ENCODE peak calls at places on chromosome 18, in seven cellular contexts. H is lower lobe of right lung, M is breast epithelium, J is fibroblast of lung, G is uterus, N is GM12878, B is endothelial cell of umbilical vein. W is an unnamed sample.

GRCh38 chr18:59957957-59958356 is 58.2 kb downstream of the PMAIP1 start:
- DNase-seq in J (peak), G (peak), B (peak), H (no peak), N (no peak), M (no peak), W (peak)

GRCh38 chr18:78638889-78639596 is 340.6 kb upstream of the SALL3 start:
- DNase-seq in G (no peak), N (no peak), M (no peak), J (no peak), B (no peak), H (no peak), W (no peak)

GRCh38 chr18:6746386-6746960 is 17.0 kb downstream of the ARHGAP28 start:
- DNase-seq in G (no peak), J (no peak), H (no peak), M (no peak), B (no peak), N (no peak), W (no peak)

GRCh38 chr18:51498085-51498855 is 300.8 kb upstream of the MEX3C start:
- DNase-seq in B (no peak), N (no peak), H (no peak), G (no peak), M (no peak), J (no peak), W (no peak)

GRCh38 chr18:74725690-74726089 is 128.0 kb downstream of the ZNF407 start:
- DNase-seq in N (no peak), G (no peak), H (no peak), B (no peak), M (no peak), J (no peak), W (no peak)

GRCh38 chr18:73879771-73880170 is 267.9 kb downstream of the FBXO15 start:
- DNase-seq in J (peak), G (no peak), N (no peak), H (no peak), B (no peak), M (no peak), W (peak)

GRCh38 chr18:63606526-63606925 is 19.4 kb downstream of the SERPINB13 start:
- DNase-seq in B (no peak), H (no peak), N (no peak), G (no peak), J (no peak), M (no peak), W (no peak)

GRCh38 chr18:24915547-24915946 is 436.4 kb downstream of the ZNF521 start:
- DNase-seq in H (no peak), M (no peak), J (peak), B (peak), G (no peak), N (no peak), W (peak)

GRCh38 chr18:75207298-75208054 is 1.5 kb downstream of the PTGR3 start:
- DNase-seq in M (no peak), H (no peak), G (no peak), B (no peak), N (no peak), J (peak), W (no peak)

GRCh38 chr18:55034742-55035141 is 75.5 kb upstream of the CCDC68 start:
- DNase-seq in H (no peak), G (no peak), J (peak), N (no peak), M (no peak), B (no peak), W (no peak)

GRCh38 chr18:52716926-52717325 is 376.9 kb downstream of the DCC start:
- DNase-seq in J (no peak), N (no peak), B (no peak), M (no peak), H (no peak), G (no peak), W (no peak)

GRCh38 chr18:43192408-43192807 is 76.9 kb upstream of the RIT2 start:
- DNase-seq in M (no peak), N (no peak), H (no peak), B (no peak), G (no peak), J (peak), W (no peak)

GRCh38 chr18:2794159-2794558 is 52.6 kb upstream of the EMILIN2 start:
- DNase-seq in N (no peak), B (no peak), J (no peak), M (no peak), H (no peak), G (no peak), W (no peak)

GRCh38 chr18:56196495-56197225 is 441.7 kb downstream of the TXNL1 start:
- DNase-seq in B (peak), H (no peak), J (peak), N (no peak), G (no peak), M (no peak), W (no peak)

GRCh38 chr18:76351961-76352581 is 143.0 kb downstream of the ZNF516 start:
- DNase-seq in B (no peak), H (no peak), N (no peak), M (no peak), J (peak), G (peak), W (peak)

GRCh38 chr18:44895176-44895798 is 214.6 kb downstream of the SETBP1 start:
- DNase-seq in N (peak), H (no peak), G (peak), M (no peak), J (peak), B (peak), W (peak)

GRCh38 chr18:79384151-79384807 is 11.5 kb upstream of the NFATC1 start:
- DNase-seq in H (no peak), B (no peak), J (no peak), M (no peak), G (no peak), N (no peak), W (no peak)

GRCh38 chr18:54946149-54946581 is 13.1 kb downstream of the CCDC68 start:
- DNase-seq in B (peak), G (no peak), M (no peak), J (peak), H (no peak), N (peak), W (no peak)

GRCh38 chr18:8688428-8688827 is 16.9 kb upstream of the MTCL1 start:
- DNase-seq in M (no peak), G (no peak), H (no peak), N (no peak), B (no peak), J (no peak), W (no peak)

GRCh38 chr18:68604256-68604655 is 110.7 kb downstream of the TMX3 start:
- DNase-seq in H (no peak), J (peak), M (no peak), B (no peak), N (no peak), G (no peak), W (no peak)

GRCh38 chr18:3037423-3037915 is 24.5 kb upstream of the LPIN2 start:
- DNase-seq in N (peak), G (no peak), M (no peak), J (peak), B (peak), H (no peak), W (peak)

GRCh38 chr18:55220523-55220922 is 261.3 kb upstream of the CCDC68 start:
- DNase-seq in M (no peak), H (no peak), J (peak), B (no peak), G (no peak), N (peak), W (no peak)

GRCh38 chr18:80022613-80023012 is 11.6 kb upstream of the RBFA start:
- DNase-seq in N (no peak), J (peak), M (no peak), G (no peak), H (no peak), B (peak), W (no peak)

GRCh38 chr18:13163167-13163927 is 55.2 kb upstream of the LDLRAD4 start:
- DNase-seq in M (no peak), J (peak), N (no peak), G (no peak), B (no peak), H (no peak), W (no peak)

GRCh38 chr18:3761266-3761665 is 311.3 kb downstream of the TGIF1 start:
- DNase-seq in N (no peak), B (no peak), M (no peak), J (no peak), G (no peak), H (no peak), W (no peak)

GRCh38 chr18:449374-449773 is 51.1 kb downstream of the COLEC12 start:
- DNase-seq in J (no peak), B (peak), G (peak), N (no peak), M (peak), H (peak), W (no peak)

GRCh38 chr18:43563780-43564179 is 286.5 kb upstream of the SYT4 start:
- DNase-seq in G (no peak), N (no peak), M (no peak), J (peak), H (no peak), B (peak), W (no peak)

GRCh38 chr18:39271654-39272053 is 1706.1 kb upstream of the CELF4 start:
- DNase-seq in B (no peak), G (no peak), N (no peak), M (no peak), H (no peak), J (no peak), W (no peak)

GRCh38 chr18:7658701-7659100 is 91.6 kb downstream of the PTPRM start:
- DNase-seq in H (no peak), N (no peak), G (no peak), B (no peak), M (no peak), J (peak), W (no peak)

DNA sequence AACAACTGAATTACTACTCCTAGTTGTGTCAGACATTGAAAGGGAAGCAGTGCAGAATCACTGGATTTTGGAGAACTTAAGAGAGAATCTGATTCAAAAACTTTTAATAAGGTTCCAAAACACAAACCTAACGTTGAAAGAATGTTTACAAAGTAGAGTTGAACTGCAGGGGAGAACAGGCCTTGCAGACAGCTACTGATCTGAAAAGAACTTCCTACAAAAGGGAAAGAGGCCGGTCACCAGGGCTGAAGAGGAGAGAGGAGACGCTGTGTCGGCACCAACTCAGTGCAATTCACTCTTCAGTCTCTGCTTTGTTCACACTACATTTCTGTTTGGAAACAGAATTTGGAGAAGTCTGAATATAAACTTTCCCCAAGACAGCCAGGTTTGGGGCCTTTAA is 124.0 kb downstream of the GAREM1 start:
- DNase-seq in G (no peak), B (no peak), J (peak), M (no peak), N (no peak), H (no peak), W (no peak)
- H3K27ac ChIP-seq in G (peak), B (no peak), J (no peak), M (peak), N (no peak), H (peak), W (peak)

DNA sequence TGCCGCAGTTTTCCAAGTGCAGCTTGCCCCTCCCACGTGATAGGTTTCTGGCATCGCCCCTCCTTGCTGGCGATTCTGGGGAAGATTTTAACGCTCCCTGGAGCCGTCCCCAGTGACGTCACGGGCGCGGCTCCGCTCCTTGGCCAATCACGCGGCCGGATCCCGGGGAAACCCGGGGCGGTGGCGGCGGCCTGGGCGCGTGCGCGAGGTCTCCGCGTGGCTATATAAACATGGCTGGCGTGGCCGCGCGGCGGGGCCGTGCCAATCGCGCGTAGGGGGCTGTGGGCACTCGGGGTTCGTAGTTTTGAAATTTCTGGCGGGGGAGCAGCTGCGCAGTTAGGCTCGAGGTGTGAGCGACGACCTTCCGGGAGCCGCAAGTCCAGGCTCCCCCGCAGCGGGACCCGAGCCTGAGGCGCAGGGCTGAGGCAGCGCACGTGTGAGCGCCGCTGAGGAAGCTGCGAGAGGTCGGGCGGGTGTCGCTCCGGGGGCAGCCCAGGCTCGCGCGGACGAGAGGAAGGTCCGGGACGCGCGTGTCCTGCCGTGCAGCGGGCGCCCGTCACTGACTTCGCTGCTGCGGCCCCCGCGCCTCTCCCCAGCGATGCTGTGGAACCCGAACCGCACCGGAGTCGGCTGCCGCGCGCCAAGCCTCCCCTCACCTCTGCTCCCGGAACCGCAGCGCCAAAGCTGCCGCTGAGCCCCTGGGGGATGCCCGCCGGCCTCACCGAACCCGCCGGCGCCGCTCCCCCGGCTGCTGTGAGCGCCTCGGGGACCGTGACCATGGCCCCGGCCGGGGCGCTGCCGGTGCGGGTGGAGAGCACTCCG is at the start of gene TAF4B:
- DNase-seq in H (peak), M (peak), N (peak), G (peak), J (peak), B (peak), W (peak)
- H3K27ac ChIP-seq in H (peak), M (peak), N (peak), G (peak), J (peak), B (peak), W (no peak)

GRCh38 chr18:35810505-35810904 is 162.0 kb upstream of the RMP24 start:
- DNase-seq in J (no peak), B (no peak), M (no peak), H (no peak), N (no peak), G (no peak), W (no peak)

GRCh38 chr18:35804377-35804776 is 168.1 kb upstream of the RMP24 start:
- DNase-seq in G (no peak), M (no peak), J (no peak), H (no peak), B (no peak), N (no peak), W (no peak)

GRCh38 chr18:35811896-35812295 is 160.6 kb upstream of the RMP24 start:
- DNase-seq in J (no peak), H (no peak), B (peak), G (no peak), M (no peak), N (no peak), W (no peak)

GRCh38 chr18:35807942-35808341 is 164.5 kb upstream of the RMP24 start:
- DNase-seq in J (no peak), B (no peak), H (no peak), G (no peak), M (no peak), N (no peak), W (no peak)

DNA sequence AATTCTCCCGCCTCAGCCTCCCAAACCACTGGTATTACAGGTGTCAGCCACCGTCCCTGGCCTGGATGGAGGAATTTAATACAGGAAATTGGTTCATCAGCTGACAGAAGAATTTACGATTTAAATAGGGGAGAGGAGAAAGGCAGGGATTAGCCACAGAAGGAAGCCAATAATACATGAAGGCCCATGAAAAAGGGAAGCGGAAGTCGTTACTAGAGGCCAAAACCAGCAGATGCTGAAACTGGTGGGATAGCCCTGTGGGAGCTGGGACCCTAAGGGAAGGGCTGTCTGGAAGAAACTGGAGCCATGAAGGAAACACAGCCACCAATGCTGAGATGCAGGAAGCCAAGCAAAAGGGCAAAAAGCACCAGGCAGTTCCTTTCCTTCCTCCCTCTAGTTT is 163.7 kb upstream of the RMP24 start:
- DNase-seq in J (no peak), H (no peak), B (no peak), N (no peak), G (no peak), M (no peak), W (no peak)
- H3K27ac ChIP-seq in J (no peak), H (no peak), B (no peak), N (no peak), G (no peak), M (no peak), W (no peak)

DNA sequence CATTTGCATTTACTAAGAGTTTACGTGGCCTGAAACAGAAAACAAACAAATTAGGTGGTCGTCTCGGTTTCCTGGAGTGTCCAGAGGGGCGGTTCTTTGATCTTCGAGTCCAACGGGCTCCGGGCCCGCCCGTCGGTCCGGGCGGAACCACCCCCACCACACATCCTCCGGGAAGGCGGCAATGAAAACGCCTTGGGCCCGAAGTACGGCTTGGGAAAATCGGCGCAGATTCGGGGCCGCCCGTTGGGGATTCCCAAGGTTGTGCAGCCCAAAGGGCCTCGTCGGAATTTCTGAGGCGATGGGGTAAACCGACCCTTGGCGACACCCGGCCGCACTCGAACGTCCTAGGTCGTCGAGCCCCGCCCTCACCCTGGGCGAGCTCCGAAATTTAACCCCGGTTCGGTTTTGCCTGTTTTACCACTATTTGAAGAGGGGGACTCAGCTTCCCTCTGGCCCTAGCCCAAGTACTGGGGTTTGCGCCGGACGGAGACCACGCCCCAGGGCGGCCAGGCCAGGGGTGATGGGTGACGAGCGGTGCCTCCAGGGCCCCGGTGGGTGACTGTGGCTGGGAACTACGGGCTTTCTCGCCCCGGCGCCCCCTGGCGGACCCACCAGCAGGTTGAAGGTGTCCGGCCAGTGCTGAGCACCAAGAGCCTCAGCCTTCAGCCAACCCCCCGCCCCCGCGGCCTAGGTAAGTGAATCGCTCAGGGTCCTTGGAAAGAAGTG is 1.9 kb upstream of the CFAP53 start:
- DNase-seq in J (peak), H (peak), M (peak), G (peak), B (peak), N (peak), W (no peak)
- H3K27ac ChIP-seq in J (peak), H (peak), M (peak), G (peak), B (peak), N (peak), W (peak)

W was measured in AG04450.